ENCODE peak calls at places on chromosomes 11 and 22, in eight cellular contexts. L is kidney epithelial cell, A is left ventricle myocardium inferior, Y is gastrocnemius medialis, U is psoas muscle, Q is uterus, V is lung, R is brain microvascular endothelial cell. O is an unnamed sample. For H3K27me3, the result is how much of the 10 kb centered on the place peaks cover.

GRCh38 chr11:6127881-6128280 is 20.4 kb downstream of the OR56B4 start:
- DNase-seq in Y (no peak), V (no peak), U (no peak), Q (no peak), L (no peak), A (no peak), R (no peak), O (no peak)

GRCh38 chr22:20155330-20156041 is 4.6 kb upstream of the CCDC188 start:
- DNase-seq in V (no peak), R (peak), Y (no peak), Q (peak), A (peak), U (peak), L (no peak), O (peak)

GRCh38 chr11:46108752-46109151 is 12.5 kb downstream of the PHF21A start:
- DNase-seq in L (no peak), A (no peak), Y (no peak), Q (no peak), V (no peak), U (no peak), R (no peak), O (no peak)

GRCh38 chr22:18062421-18062820 is 15.4 kb upstream of the PEX26 start:
- DNase-seq in R (no peak), A (no peak), Q (no peak), L (no peak), V (no peak), U (no peak), Y (no peak), O (no peak)

GRCh38 chr11:86938900-86939880 is 16.0 kb downstream of the FZD4 start:
- DNase-seq in Q (no peak), R (no peak), U (no peak), V (no peak), L (no peak), Y (no peak), A (no peak), O (peak)

GRCh38 chr11:27201454-27202302 is 161.1 kb downstream of the BBOX1 start:
- DNase-seq in U (peak), L (peak), V (peak), Q (peak), R (peak), Y (peak), A (peak), O (peak)

GRCh38 chr22:43109921-43110443 is 568 bp upstream of the BIK start:
- DNase-seq in R (no peak), A (no peak), Y (no peak), U (no peak), Q (no peak), L (no peak), V (no peak), O (no peak)

GRCh38 chr22:36144886-36145541 is 15.5 kb downstream of the APOL3 start:
- DNase-seq in Q (peak), U (peak), L (peak), R (peak), A (peak), V (peak), Y (peak), O (peak)

GRCh38 chr11:70604221-70604620 is 205.9 kb downstream of the CTTN start:
- DNase-seq in Y (no peak), U (peak), V (no peak), L (no peak), Q (no peak), R (no peak), A (no peak), O (no peak)

GRCh38 chr22:34427841-34428240 is 507.6 kb upstream of the LARGE1 start:
- DNase-seq in R (no peak), V (no peak), L (no peak), Y (no peak), Q (no peak), U (no peak), A (no peak), O (no peak)

DNA sequence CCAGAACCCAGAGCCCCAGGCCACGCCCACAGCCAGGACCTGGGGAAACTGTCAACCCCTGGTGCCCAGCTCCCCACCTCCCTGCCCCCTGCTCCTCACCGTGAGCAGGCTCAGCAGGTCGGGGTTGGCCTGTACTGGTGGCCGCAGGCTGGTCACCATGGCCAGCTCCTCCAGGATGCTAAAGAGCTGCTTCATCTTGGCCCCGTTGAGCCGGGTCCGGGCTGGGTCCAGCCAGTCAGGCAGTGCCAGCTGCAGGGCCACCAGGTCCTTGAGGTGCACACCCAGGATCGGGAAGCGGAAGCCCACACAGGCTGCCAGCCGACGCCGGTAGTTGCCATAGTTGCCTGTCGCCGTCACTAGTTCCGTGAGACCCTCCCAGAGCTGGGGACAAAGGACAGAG is 7.3 kb downstream of the RASGRP2 start:
- DNase-seq in Q (no peak), L (no peak), Y (no peak), U (no peak), R (no peak), V (no peak), A (no peak), O (no peak)
- H3K27me3 ChIP-seq in Q (under half), L (under half), Y (under half), U (under half), R (under half), V (under half), A (under half), O (under half)

DNA sequence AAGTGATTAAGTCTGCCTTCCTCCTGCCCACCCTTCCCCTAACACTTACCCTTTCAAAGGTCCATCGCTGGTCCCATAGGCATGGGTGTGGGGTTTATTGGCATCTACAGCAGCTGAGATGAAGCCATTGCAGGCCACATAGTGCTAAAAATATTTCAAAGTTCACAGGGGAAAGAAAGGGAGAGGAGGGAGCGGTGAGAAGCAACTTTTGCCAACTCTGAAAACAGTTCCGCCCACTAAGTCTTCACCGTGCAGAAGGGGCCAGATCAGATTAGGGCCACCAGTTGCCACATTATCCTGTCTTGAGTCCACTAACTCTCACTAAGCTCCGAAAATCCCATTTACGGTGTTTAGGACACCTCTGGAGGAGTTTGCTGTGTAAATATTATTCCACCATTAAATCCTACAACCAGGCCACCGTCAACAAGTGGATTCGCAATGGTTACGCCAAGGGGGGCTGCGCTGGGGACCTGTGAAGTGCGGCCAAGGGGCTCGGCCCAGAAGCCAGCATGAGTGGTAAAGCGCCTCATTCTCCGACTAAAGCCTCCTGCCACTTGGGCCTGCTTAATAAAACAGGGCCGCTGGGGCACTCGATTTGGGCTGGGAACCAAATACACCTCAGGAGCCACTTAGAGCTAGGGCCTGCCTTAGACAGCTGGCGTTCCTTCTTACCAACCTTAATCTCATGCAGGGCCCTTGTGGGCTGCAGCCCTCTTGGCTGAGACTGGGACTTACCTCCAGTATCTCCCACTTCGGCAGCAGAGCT is 534.9 kb downstream of the MIAT start:
- DNase-seq in Q (no peak), A (no peak), U (peak), L (no peak), Y (no peak), V (no peak), R (no peak), O (no peak)
- H3K4me3 ChIP-seq in Q (no peak), A (no peak), U (no peak), L (no peak), Y (no peak), V (no peak), R (no peak), O (no peak)

GRCh38 chr11:4436424-4436823 is 12.7 kb upstream of the OR52K2 start:
- DNase-seq in V (no peak), Y (no peak), U (no peak), R (no peak), A (no peak), L (no peak), Q (no peak), O (no peak)

GRCh38 chr11:4443479-4443878 is 5.6 kb upstream of the OR52K2 start:
- DNase-seq in L (no peak), A (no peak), Y (no peak), R (no peak), V (no peak), Q (no peak), U (no peak), O (no peak)

GRCh38 chr11:4441500-4441899 is 7.6 kb upstream of the OR52K2 start:
- DNase-seq in L (no peak), Y (no peak), A (no peak), V (no peak), Q (no peak), U (no peak), R (no peak), O (no peak)
- H3K27me3 ChIP-seq in L (under half), Y (under half), A (under half), V (under half), Q (under half), U (under half), R (under half), O (under half)

GRCh38 chr11:134560066-134560465 is 148.0 kb upstream of the B3GAT1 start:
- DNase-seq in L (no peak), V (peak), R (no peak), A (no peak), U (no peak), Y (no peak), Q (no peak), O (peak)

GRCh38 chr11:134559617-134559992 is 147.6 kb upstream of the B3GAT1 start:
- DNase-seq in V (peak), Q (no peak), L (no peak), Y (no peak), R (no peak), U (no peak), A (no peak), O (peak)

GRCh38 chr11:134561348-134561720 is 149.3 kb upstream of the B3GAT1 start:
- DNase-seq in V (peak), A (no peak), U (no peak), R (no peak), Y (no peak), L (no peak), Q (no peak), O (peak)

GRCh38 chr11:134562176-134562575 is 150.1 kb upstream of the B3GAT1 start:
- DNase-seq in Q (no peak), A (no peak), R (no peak), L (no peak), V (no peak), U (no peak), Y (no peak), O (no peak)

GRCh38 chr11:134560566-134561347 is 148.7 kb upstream of the B3GAT1 start:
- DNase-seq in A (no peak), Y (no peak), V (peak), U (no peak), R (no peak), Q (no peak), L (no peak), O (no peak)
- H3K4me3 ChIP-seq in A (no peak), Y (no peak), V (no peak), U (no peak), R (no peak), Q (no peak), L (no peak), O (no peak)

GRCh38 chr11:76646882-76647534 is 23.5 kb downstream of the LRRC32 start:
- DNase-seq in Q (no peak), Y (no peak), R (no peak), U (no peak), V (no peak), L (no peak), A (no peak), O (no peak)

GRCh38 chr11:76644591-76644990 is 26.0 kb downstream of the LRRC32 start:
- DNase-seq in A (no peak), U (no peak), L (no peak), V (no peak), Q (no peak), Y (no peak), R (no peak), O (no peak)

GRCh38 chr11:76649964-76650363 is 20.6 kb downstream of the LRRC32 start:
- DNase-seq in Y (no peak), R (no peak), V (no peak), L (no peak), Q (no peak), A (no peak), U (no peak), O (no peak)

GRCh38 chr11:76648929-76649328 is 21.6 kb downstream of the LRRC32 start:
- DNase-seq in L (no peak), Y (no peak), U (no peak), A (no peak), Q (no peak), R (no peak), V (no peak), O (no peak)

DNA sequence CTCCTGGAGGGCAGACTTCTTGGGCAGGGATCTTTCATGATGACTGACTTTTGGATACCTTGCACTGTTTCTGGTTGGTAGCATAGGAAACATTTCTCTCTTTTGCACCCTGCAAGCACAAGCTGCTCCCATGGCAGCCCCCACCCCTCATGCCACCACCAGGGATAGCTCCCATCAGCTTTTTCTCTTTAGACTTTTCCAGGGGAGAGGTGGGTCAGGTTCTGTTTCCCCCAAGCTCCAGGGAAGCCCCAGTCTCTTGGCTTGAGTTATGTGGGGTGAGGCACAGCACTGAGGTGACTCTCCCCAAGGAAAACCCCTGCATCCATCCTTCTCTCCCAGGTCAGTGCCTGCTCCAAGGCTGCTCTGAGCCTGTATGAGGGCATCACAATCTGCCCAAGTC is 22.5 kb downstream of the LRRC32 start:
- DNase-seq in Q (no peak), R (no peak), U (no peak), V (no peak), L (no peak), A (no peak), Y (no peak), O (no peak)
- H3K27me3 ChIP-seq in Q (under half), R (under half), U (under half), V (under half), L (under half), A (under half), Y (under half), O (under half)

GRCh38 chr11:11512090-11512489 is 109.7 kb downstream of the GALNT18 start:
- DNase-seq in Q (no peak), V (no peak), L (no peak), U (no peak), Y (peak), R (no peak), A (peak), O (no peak)

GRCh38 chr11:11514246-11514645 is 107.6 kb downstream of the GALNT18 start:
- DNase-seq in L (no peak), Q (no peak), Y (no peak), A (no peak), V (no peak), R (no peak), U (no peak), O (peak)

GRCh38 chr11:11513438-11513837 is 108.4 kb downstream of the GALNT18 start:
- DNase-seq in R (no peak), U (no peak), A (no peak), L (no peak), Q (no peak), V (no peak), Y (no peak), O (no peak)

GRCh38 chr11:11512502-11512901 is 109.3 kb downstream of the GALNT18 start:
- DNase-seq in U (no peak), A (no peak), Y (no peak), V (no peak), L (no peak), R (no peak), Q (no peak), O (no peak)

DNA sequence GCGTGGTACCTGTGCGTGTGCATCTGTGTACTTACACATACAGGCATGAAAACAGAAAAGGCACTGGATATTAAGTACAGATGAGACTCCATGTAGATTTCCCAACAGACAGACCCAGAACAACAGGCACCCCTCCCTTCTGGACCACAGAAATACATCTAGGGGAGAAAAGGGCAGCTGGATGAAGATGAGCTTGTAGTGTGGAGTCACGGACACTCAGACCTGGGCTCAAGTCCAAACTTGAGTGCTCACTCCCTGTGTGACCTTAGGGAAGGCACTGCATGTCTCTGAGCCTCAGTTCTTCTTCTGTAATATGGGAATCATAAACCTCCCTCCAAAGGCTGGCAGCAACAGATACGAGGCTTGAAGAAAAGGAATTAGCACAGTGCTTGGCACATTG is 108.9 kb downstream of the GALNT18 start:
- DNase-seq in V (no peak), Q (no peak), A (no peak), R (no peak), L (no peak), Y (no peak), U (no peak), O (no peak)
- H3K4me3 ChIP-seq in V (no peak), Q (no peak), A (no peak), R (no peak), L (no peak), Y (no peak), U (no peak), O (no peak)